ENCODE peak calls at places on chromosome 22, in seven cellular contexts. One of them, this sample, is unnamed.

GRCh38 chr22:40332319-40332781 is 13.9 kb upstream of the ADSL start:
- DNase-seq in T-helper 9 cell: no peak
- DNase-seq in cardiac fibroblast: peak; percentile 39
- DNase-seq in WERI-Rb-1: no peak
- DNase-seq in activated CD4-positive, alpha-beta T cell treated with anti-CD3 and anti-CD28 coated beads, Interleukin-2, amount 50 U/mL, for 48 hours: no peak
- DNase-seq in BE2C: no peak
- DNase-seq in activated naive CD4-positive, alpha-beta T cell treated with anti-CD3 and anti-CD28 coated beads for 36 hours: peak; percentile 41
- DNase-seq in this sample: no peak

GRCh38 chr22:30573594-30574094 is 821 bp downstream of the GAL3ST1 start:
- DNase-seq in activated CD4-positive, alpha-beta T cell treated with anti-CD3 and anti-CD28 coated beads, Interleukin-2, amount 50 U/mL, for 48 hours: no peak
- DNase-seq in BE2C: no peak
- DNase-seq in T-helper 9 cell: no peak
- DNase-seq in activated naive CD4-positive, alpha-beta T cell treated with anti-CD3 and anti-CD28 coated beads for 36 hours: no peak
- DNase-seq in WERI-Rb-1: no peak
- DNase-seq in cardiac fibroblast: no peak
- DNase-seq in this sample: no peak

GRCh38 chr22:45179276-45180049 is 15.7 kb downstream of the NUP50 start:
- DNase-seq in BE2C: no peak
- DNase-seq in activated naive CD4-positive, alpha-beta T cell treated with anti-CD3 and anti-CD28 coated beads for 36 hours: peak; percentile 23
- DNase-seq in cardiac fibroblast: no peak
- DNase-seq in WERI-Rb-1: no peak
- DNase-seq in T-helper 9 cell: no peak
- DNase-seq in activated CD4-positive, alpha-beta T cell treated with anti-CD3 and anti-CD28 coated beads, Interleukin-2, amount 50 U/mL, for 48 hours: no peak
- DNase-seq in this sample: no peak

GRCh38 chr22:48061726-48062125 is 1299.3 kb downstream of the TBC1D22A start:
- DNase-seq in activated CD4-positive, alpha-beta T cell treated with anti-CD3 and anti-CD28 coated beads, Interleukin-2, amount 50 U/mL, for 48 hours: no peak
- DNase-seq in cardiac fibroblast: no peak
- DNase-seq in activated naive CD4-positive, alpha-beta T cell treated with anti-CD3 and anti-CD28 coated beads for 36 hours: no peak
- DNase-seq in T-helper 9 cell: no peak
- DNase-seq in WERI-Rb-1: no peak
- DNase-seq in BE2C: no peak
- DNase-seq in this sample: no peak

GRCh38 chr22:19775496-19776325 is 15.1 kb downstream of the TBX1 start:
- DNase-seq in cardiac fibroblast: no peak
- DNase-seq in WERI-Rb-1: no peak
- DNase-seq in activated CD4-positive, alpha-beta T cell treated with anti-CD3 and anti-CD28 coated beads, Interleukin-2, amount 50 U/mL, for 48 hours: no peak
- DNase-seq in T-helper 9 cell: no peak
- DNase-seq in activated naive CD4-positive, alpha-beta T cell treated with anti-CD3 and anti-CD28 coated beads for 36 hours: no peak
- DNase-seq in BE2C: peak; percentile 7
- DNase-seq in this sample: no peak

GRCh38 chr22:27424319-27424718 is 377.2 kb downstream of the MN1 start:
- DNase-seq in cardiac fibroblast: peak; percentile 60
- DNase-seq in BE2C: no peak
- DNase-seq in activated naive CD4-positive, alpha-beta T cell treated with anti-CD3 and anti-CD28 coated beads for 36 hours: no peak
- DNase-seq in activated CD4-positive, alpha-beta T cell treated with anti-CD3 and anti-CD28 coated beads, Interleukin-2, amount 50 U/mL, for 48 hours: no peak
- DNase-seq in T-helper 9 cell: no peak
- DNase-seq in WERI-Rb-1: no peak
- DNase-seq in this sample: no peak

GRCh38 chr22:49765951-49766350 is 61.7 kb downstream of the BRD1 start:
- DNase-seq in BE2C: no peak
- DNase-seq in activated CD4-positive, alpha-beta T cell treated with anti-CD3 and anti-CD28 coated beads, Interleukin-2, amount 50 U/mL, for 48 hours: no peak
- DNase-seq in T-helper 9 cell: no peak
- DNase-seq in activated naive CD4-positive, alpha-beta T cell treated with anti-CD3 and anti-CD28 coated beads for 36 hours: no peak
- DNase-seq in cardiac fibroblast: no peak
- DNase-seq in WERI-Rb-1: no peak
- DNase-seq in this sample: no peak

GRCh38 chr22:47452184-47452583 is 689.7 kb downstream of the TBC1D22A start:
- DNase-seq in activated CD4-positive, alpha-beta T cell treated with anti-CD3 and anti-CD28 coated beads, Interleukin-2, amount 50 U/mL, for 48 hours: no peak
- DNase-seq in BE2C: no peak
- DNase-seq in activated naive CD4-positive, alpha-beta T cell treated with anti-CD3 and anti-CD28 coated beads for 36 hours: no peak
- DNase-seq in cardiac fibroblast: no peak
- DNase-seq in WERI-Rb-1: peak; percentile 68
- DNase-seq in T-helper 9 cell: no peak
- DNase-seq in this sample: no peak

GRCh38 chr22:41480397-41480735 is 11.4 kb downstream of the ACO2 start:
- DNase-seq in cardiac fibroblast: peak; percentile 80
- DNase-seq in T-helper 9 cell: no peak
- DNase-seq in activated CD4-positive, alpha-beta T cell treated with anti-CD3 and anti-CD28 coated beads, Interleukin-2, amount 50 U/mL, for 48 hours: no peak
- DNase-seq in activated naive CD4-positive, alpha-beta T cell treated with anti-CD3 and anti-CD28 coated beads for 36 hours: no peak
- DNase-seq in BE2C: no peak
- DNase-seq in WERI-Rb-1: no peak
- DNase-seq in this sample: no peak

GRCh38 chr22:31933406-31933805 is 10.9 kb upstream of the YWHAH start:
- DNase-seq in BE2C: no peak
- DNase-seq in WERI-Rb-1: no peak
- DNase-seq in activated naive CD4-positive, alpha-beta T cell treated with anti-CD3 and anti-CD28 coated beads for 36 hours: no peak
- DNase-seq in cardiac fibroblast: no peak
- DNase-seq in T-helper 9 cell: no peak
- DNase-seq in activated CD4-positive, alpha-beta T cell treated with anti-CD3 and anti-CD28 coated beads, Interleukin-2, amount 50 U/mL, for 48 hours: no peak
- DNase-seq in this sample: no peak

GRCh38 chr22:46068908-46069481 is 81.3 kb upstream of the PPARA start:
- DNase-seq in T-helper 9 cell: no peak
- DNase-seq in WERI-Rb-1: no peak
- DNase-seq in BE2C: no peak
- DNase-seq in cardiac fibroblast: peak; percentile 79
- DNase-seq in activated naive CD4-positive, alpha-beta T cell treated with anti-CD3 and anti-CD28 coated beads for 36 hours: peak; percentile 23
- DNase-seq in activated CD4-positive, alpha-beta T cell treated with anti-CD3 and anti-CD28 coated beads, Interleukin-2, amount 50 U/mL, for 48 hours: no peak
- DNase-seq in this sample: no peak

GRCh38 chr22:33811686-33812085 is 108.6 kb downstream of the LARGE1 start:
- DNase-seq in T-helper 9 cell: no peak
- DNase-seq in activated naive CD4-positive, alpha-beta T cell treated with anti-CD3 and anti-CD28 coated beads for 36 hours: no peak
- DNase-seq in activated CD4-positive, alpha-beta T cell treated with anti-CD3 and anti-CD28 coated beads, Interleukin-2, amount 50 U/mL, for 48 hours: no peak
- DNase-seq in cardiac fibroblast: peak; percentile 62
- DNase-seq in WERI-Rb-1: peak; percentile 18
- DNase-seq in BE2C: no peak
- DNase-seq in this sample: no peak

GRCh38 chr22:20566420-20567260 is 59.2 kb downstream of the MED15 start:
- DNase-seq in T-helper 9 cell: peak; percentile 62
- DNase-seq in BE2C: no peak
- DNase-seq in cardiac fibroblast: peak; percentile 80
- DNase-seq in WERI-Rb-1: no peak
- DNase-seq in activated naive CD4-positive, alpha-beta T cell treated with anti-CD3 and anti-CD28 coated beads for 36 hours: peak; percentile 69
- DNase-seq in activated CD4-positive, alpha-beta T cell treated with anti-CD3 and anti-CD28 coated beads, Interleukin-2, amount 50 U/mL, for 48 hours: peak; percentile 45
- DNase-seq in this sample: no peak

GRCh38 chr22:31282748-31283468 is 9.4 kb downstream of the PIK3IP1 start:
- DNase-seq in activated CD4-positive, alpha-beta T cell treated with anti-CD3 and anti-CD28 coated beads, Interleukin-2, amount 50 U/mL, for 48 hours: no peak
- DNase-seq in activated naive CD4-positive, alpha-beta T cell treated with anti-CD3 and anti-CD28 coated beads for 36 hours: no peak
- DNase-seq in cardiac fibroblast: no peak
- DNase-seq in WERI-Rb-1: no peak
- DNase-seq in BE2C: no peak
- DNase-seq in T-helper 9 cell: no peak
- DNase-seq in this sample: no peak

This sample was measured in endothelial cell.